ENCODE peak calls at places on chromosomes 11 and 22, in six cellular contexts. One of them, this sample, is unnamed.

GRCh38 chr11:126334665-126335462 is 20.6 kb upstream of the ST3GAL4 start:
- DNase-seq in GM20000: no peak
- DNase-seq in IMR-90: peak; percentile 76
- DNase-seq in testis: no peak
- DNase-seq in body of pancreas: no peak
- DNase-seq in Peyer's patch: no peak
- DNase-seq in this sample: no peak

GRCh38 chr11:105022998-105023397 is at the start of gene CASP5:
- DNase-seq in GM20000: no peak
- DNase-seq in IMR-90: no peak
- DNase-seq in testis: no peak
- DNase-seq in body of pancreas: no peak
- DNase-seq in Peyer's patch: no peak
- DNase-seq in this sample: no peak

GRCh38 chr22:36301851-36302250 is 48.9 kb downstream of the APOL1 start:
- DNase-seq in GM20000: no peak
- DNase-seq in IMR-90: peak; percentile 97
- DNase-seq in testis: no peak
- DNase-seq in body of pancreas: no peak
- DNase-seq in Peyer's patch: no peak
- DNase-seq in this sample: no peak

GRCh38 chr11:96013459-96014213 is 89.7 kb upstream of the MTMR2 start:
- DNase-seq in GM20000: no peak
- DNase-seq in IMR-90: no peak
- DNase-seq in testis: no peak
- DNase-seq in body of pancreas: no peak
- DNase-seq in Peyer's patch: no peak
- DNase-seq in this sample: no peak

GRCh38 chr11:92022499-92022898 is 202.1 kb upstream of the FAT3 start:
- DNase-seq in GM20000: no peak
- DNase-seq in IMR-90: no peak
- DNase-seq in testis: no peak
- DNase-seq in body of pancreas: no peak
- DNase-seq in Peyer's patch: no peak
- DNase-seq in this sample: no peak

GRCh38 chr11:112113539-112114457 is 27.1 kb downstream of the SDHD start:
- DNase-seq in GM20000: peak; percentile 57
- DNase-seq in IMR-90: peak; percentile 69
- DNase-seq in testis: no peak
- DNase-seq in body of pancreas: no peak
- DNase-seq in Peyer's patch: no peak
- DNase-seq in this sample: peak; percentile 46

GRCh38 chr11:11786234-11786633 is 55.5 kb upstream of the USP47 start:
- DNase-seq in GM20000: no peak
- DNase-seq in IMR-90: no peak
- DNase-seq in testis: no peak
- DNase-seq in body of pancreas: no peak
- DNase-seq in Peyer's patch: no peak
- DNase-seq in this sample: no peak

GRCh38 chr11:2473361-2474058 is 28.7 kb downstream of the KCNQ1 start:
- DNase-seq in GM20000: no peak
- DNase-seq in IMR-90: no peak
- DNase-seq in testis: no peak
- DNase-seq in body of pancreas: no peak
- DNase-seq in Peyer's patch: no peak
- DNase-seq in this sample: peak; percentile 3

GRCh38 chr22:46173152-46173551 is 22.8 kb downstream of the PPARA start:
- DNase-seq in GM20000: no peak
- DNase-seq in IMR-90: no peak
- DNase-seq in testis: peak; percentile 74
- DNase-seq in body of pancreas: no peak
- DNase-seq in Peyer's patch: no peak
- DNase-seq in this sample: no peak

GRCh38 chr22:24525416-24526037 is 29.4 kb downstream of the GUCD1 start:
- DNase-seq in GM20000: peak; percentile 82
- DNase-seq in IMR-90: peak; percentile 65
- DNase-seq in testis: peak; percentile 84
- DNase-seq in body of pancreas: peak; percentile 87
- DNase-seq in Peyer's patch: peak; percentile 80
- DNase-seq in this sample: peak; percentile 81

GRCh38 chr22:46774456-46775363 is 12.3 kb downstream of the TBC1D22A start:
- DNase-seq in GM20000: no peak
- DNase-seq in IMR-90: no peak
- DNase-seq in testis: no peak
- DNase-seq in body of pancreas: no peak
- DNase-seq in Peyer's patch: peak; percentile 80
- DNase-seq in this sample: no peak

GRCh38 chr11:88709567-88709966 is 356.2 kb downstream of the GRM5 start:
- DNase-seq in GM20000: no peak
- DNase-seq in IMR-90: no peak
- DNase-seq in testis: no peak
- DNase-seq in body of pancreas: no peak
- DNase-seq in Peyer's patch: no peak
- DNase-seq in this sample: no peak

GRCh38 chr11:120121336-120121735 is 16.6 kb downstream of the TRIM29 start:
- DNase-seq in GM20000: no peak
- DNase-seq in IMR-90: no peak
- DNase-seq in testis: no peak
- DNase-seq in body of pancreas: no peak
- DNase-seq in Peyer's patch: no peak
- DNase-seq in this sample: no peak

GRCh38 chr22:31829505-31829904 is 75.7 kb downstream of the DEPDC5 start:
- DNase-seq in GM20000: no peak
- DNase-seq in IMR-90: peak; percentile 97
- DNase-seq in testis: no peak
- DNase-seq in body of pancreas: peak; percentile 17
- DNase-seq in Peyer's patch: no peak
- DNase-seq in this sample: peak; percentile 23

GRCh38 chr11:36056160-36056751 is 112.4 kb downstream of the LDLRAD3 start:
- DNase-seq in GM20000: peak; percentile 23
- DNase-seq in IMR-90: peak; percentile 40
- DNase-seq in testis: peak; percentile 49
- DNase-seq in body of pancreas: peak; percentile 50
- DNase-seq in Peyer's patch: no peak
- DNase-seq in this sample: peak; percentile 29
- TF ChIP-seq CTCF in GM20000: peak; percentile 56
- TF ChIP-seq CTCF in IMR-90: peak; percentile 44
- TF ChIP-seq CTCF in testis: peak; percentile 52
- TF ChIP-seq CTCF in body of pancreas: no peak
- TF ChIP-seq CTCF in Peyer's patch: no peak
- TF ChIP-seq CTCF in this sample: peak; percentile 65

DNA sequence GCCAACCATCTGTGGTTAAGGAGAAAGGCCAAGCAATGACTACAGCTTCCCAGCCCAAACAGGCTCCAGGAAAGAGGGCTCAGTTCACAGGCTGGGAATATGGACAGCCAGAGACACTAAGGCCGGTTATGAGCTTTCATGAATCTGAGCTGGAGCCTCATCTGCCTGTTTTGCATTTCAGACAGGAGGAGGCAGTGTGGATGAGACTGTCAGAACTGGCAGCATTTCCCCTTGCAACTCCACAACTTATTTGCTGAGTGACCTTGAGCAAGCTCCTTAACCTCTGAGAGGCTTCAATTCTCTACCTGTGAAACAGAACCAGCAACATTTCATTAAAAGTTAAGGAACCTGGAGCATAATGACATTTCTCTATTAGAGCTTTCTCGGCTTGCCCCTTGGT is 264.0 kb downstream of the ETS1 start:
- DNase-seq in GM20000: peak; percentile 49
- DNase-seq in IMR-90: peak; percentile 48
- DNase-seq in testis: peak; percentile 42
- DNase-seq in body of pancreas: no peak
- DNase-seq in Peyer's patch: no peak
- DNase-seq in this sample: peak; percentile 45
- TF ChIP-seq CTCF in GM20000: peak; percentile 42
- TF ChIP-seq CTCF in IMR-90: peak; percentile 48
- TF ChIP-seq CTCF in testis: no peak
- TF ChIP-seq CTCF in body of pancreas: no peak
- TF ChIP-seq CTCF in Peyer's patch: peak; percentile 2
- TF ChIP-seq CTCF in this sample: peak; percentile 71

GRCh38 chr11:71964641-71965040 is 34.1 kb upstream of the IL18BP start:
- DNase-seq in GM20000: no peak
- DNase-seq in IMR-90: no peak
- DNase-seq in testis: no peak
- DNase-seq in body of pancreas: no peak
- DNase-seq in Peyer's patch: no peak
- DNase-seq in this sample: no peak

GRCh38 chr11:71963468-71963867 is 34.6 kb downstream of the RNF121 start:
- DNase-seq in GM20000: no peak
- DNase-seq in IMR-90: no peak
- DNase-seq in testis: no peak
- DNase-seq in body of pancreas: no peak
- DNase-seq in Peyer's patch: no peak
- DNase-seq in this sample: no peak

GRCh38 chr11:71962428-71963038 is 33.7 kb downstream of the RNF121 start:
- DNase-seq in GM20000: peak; percentile 37
- DNase-seq in IMR-90: peak; percentile 65
- DNase-seq in testis: no peak
- DNase-seq in body of pancreas: no peak
- DNase-seq in Peyer's patch: no peak
- DNase-seq in this sample: peak; percentile 42
- TF ChIP-seq CTCF in GM20000: no peak
- TF ChIP-seq CTCF in IMR-90: no peak
- TF ChIP-seq CTCF in testis: no peak
- TF ChIP-seq CTCF in body of pancreas: no peak
- TF ChIP-seq CTCF in Peyer's patch: no peak
- TF ChIP-seq CTCF in this sample: no peak

GRCh38 chr22:29766632-29767288 is at the start of gene ZMAT5:
- DNase-seq in GM20000: peak; percentile 95
- DNase-seq in IMR-90: peak; percentile 95
- DNase-seq in testis: peak; percentile 98
- DNase-seq in body of pancreas: peak; percentile 98
- DNase-seq in Peyer's patch: peak; percentile 94
- DNase-seq in this sample: peak; percentile 96
- TF ChIP-seq CTCF in GM20000: no peak
- TF ChIP-seq CTCF in IMR-90: no peak
- TF ChIP-seq CTCF in testis: no peak
- TF ChIP-seq CTCF in body of pancreas: no peak
- TF ChIP-seq CTCF in Peyer's patch: no peak
- TF ChIP-seq CTCF in this sample: no peak

GRCh38 chr22:19912236-19912999 is 29.2 kb upstream of the COMT start:
- DNase-seq in GM20000: no peak
- DNase-seq in IMR-90: no peak
- DNase-seq in testis: peak; percentile 45
- DNase-seq in body of pancreas: no peak
- DNase-seq in Peyer's patch: no peak
- DNase-seq in this sample: no peak
- TF ChIP-seq CTCF in GM20000: no peak
- TF ChIP-seq CTCF in IMR-90: peak; percentile 1
- TF ChIP-seq CTCF in testis: no peak
- TF ChIP-seq CTCF in body of pancreas: no peak
- TF ChIP-seq CTCF in Peyer's patch: no peak
- TF ChIP-seq CTCF in this sample: no peak

GRCh38 chr11:100576044-100577021 is 110.8 kb upstream of the ARHGAP42 start:
- DNase-seq in GM20000: peak; percentile 35
- DNase-seq in IMR-90: peak; percentile 73
- DNase-seq in testis: peak; percentile 45
- DNase-seq in body of pancreas: peak; percentile 33
- DNase-seq in Peyer's patch: no peak
- DNase-seq in this sample: peak; percentile 40

GRCh38 chr11:100573911-100574513 is 113.1 kb upstream of the ARHGAP42 start:
- DNase-seq in GM20000: no peak
- DNase-seq in IMR-90: no peak
- DNase-seq in testis: no peak
- DNase-seq in body of pancreas: no peak
- DNase-seq in Peyer's patch: no peak
- DNase-seq in this sample: no peak

GRCh38 chr11:100578966-100579365 is 108.1 kb upstream of the ARHGAP42 start:
- DNase-seq in GM20000: no peak
- DNase-seq in IMR-90: peak; percentile 61
- DNase-seq in testis: peak; percentile 28
- DNase-seq in body of pancreas: no peak
- DNase-seq in Peyer's patch: no peak
- DNase-seq in this sample: no peak

DNA sequence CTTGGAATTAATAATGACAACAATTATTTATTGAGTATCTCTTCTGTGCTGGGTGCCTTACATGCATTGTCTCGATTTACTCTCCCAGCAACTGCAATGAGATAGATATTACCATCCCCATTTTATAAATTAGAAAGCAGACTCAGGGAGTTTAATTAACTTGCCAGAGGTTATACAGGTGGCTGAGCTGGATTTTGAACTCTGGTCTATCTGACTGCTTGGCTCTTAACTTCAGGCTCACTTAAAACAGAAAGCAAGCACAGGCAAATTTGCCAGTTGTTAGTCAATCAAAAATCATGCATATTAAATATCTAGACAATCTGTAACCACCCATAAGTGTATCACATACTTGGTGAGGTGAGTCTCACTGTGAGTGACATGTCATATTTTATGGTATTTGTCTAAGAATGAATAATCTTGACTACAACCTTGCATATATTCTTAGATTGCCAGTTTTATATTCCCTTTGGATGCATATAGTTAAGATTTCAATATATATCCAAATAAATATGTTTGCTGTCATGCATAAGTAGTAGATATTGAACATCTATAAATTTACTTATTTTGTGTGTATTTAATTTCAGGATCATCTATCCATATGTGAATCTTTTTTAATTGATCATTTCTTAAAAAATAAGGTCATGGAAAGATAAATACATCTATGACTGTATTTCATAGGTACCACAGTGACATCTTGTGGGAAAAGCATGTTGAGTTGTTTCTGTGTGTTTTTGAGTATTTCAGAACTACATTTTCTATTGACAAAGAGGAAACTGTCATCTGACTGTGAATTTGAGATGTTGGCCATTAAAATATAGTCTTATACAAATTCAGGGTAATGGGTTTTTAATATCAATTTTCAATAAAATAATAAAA is 112.0 kb upstream of the ARHGAP42 start:
- DNase-seq in GM20000: no peak
- DNase-seq in IMR-90: peak; percentile 59
- DNase-seq in testis: no peak
- DNase-seq in body of pancreas: no peak
- DNase-seq in Peyer's patch: no peak
- DNase-seq in this sample: no peak
- TF ChIP-seq CTCF in GM20000: no peak
- TF ChIP-seq CTCF in IMR-90: peak; percentile 64
- TF ChIP-seq CTCF in testis: no peak
- TF ChIP-seq CTCF in body of pancreas: no peak
- TF ChIP-seq CTCF in Peyer's patch: no peak
- TF ChIP-seq CTCF in this sample: no peak

DNA sequence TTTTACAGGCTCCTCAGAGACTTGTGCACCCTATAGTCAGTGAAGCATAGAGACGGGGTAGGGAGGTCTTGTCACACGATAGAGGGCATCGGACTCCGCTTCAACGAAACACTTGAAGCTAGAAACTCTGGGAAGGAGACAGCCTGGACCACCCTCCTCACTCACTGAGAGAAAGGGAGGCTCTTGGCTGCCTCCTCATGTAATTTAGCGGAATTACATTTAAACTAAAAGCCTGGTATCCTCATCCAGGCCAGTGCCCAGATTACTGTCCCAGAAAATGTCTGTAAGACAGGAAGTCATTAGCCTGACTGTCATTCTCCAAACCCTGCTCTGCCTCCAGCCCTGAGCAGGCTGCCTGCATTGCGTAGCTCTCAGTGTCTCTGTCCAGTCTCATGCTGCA is 36.0 kb downstream of the TTLL1 start:
- DNase-seq in GM20000: no peak
- DNase-seq in IMR-90: no peak
- DNase-seq in testis: no peak
- DNase-seq in body of pancreas: no peak
- DNase-seq in Peyer's patch: no peak
- DNase-seq in this sample: no peak
- TF ChIP-seq CTCF in GM20000: no peak
- TF ChIP-seq CTCF in IMR-90: peak; percentile 24
- TF ChIP-seq CTCF in testis: no peak
- TF ChIP-seq CTCF in body of pancreas: no peak
- TF ChIP-seq CTCF in Peyer's patch: no peak
- TF ChIP-seq CTCF in this sample: peak; percentile 26

This sample was measured in GM13977.